ENCODE peak calls at places on chromosomes 3 and 15, in ten cellular contexts. Q is breast epithelium, M is heart left ventricle, P is MM.1S, O is stomach, L is pancreas, A is thoracic aorta, S is transverse colon, I is hepatocyte, G is heart right ventricle. C is an unnamed sample.

GRCh38 chr3:119352235-119352634 is 58.1 kb downstream of the ARHGAP31 start:
- DNase-seq in Q (no peak), M (no peak), P (peak; percentile 60), O (no peak), L (no peak), A (no peak), S (no peak), I (no peak), G (no peak), C (no peak)

GRCh38 chr3:125194061-125194848 is 18.3 kb downstream of the SLC12A8 start:
- DNase-seq in Q (no peak), M (no peak), P (no peak), O (no peak), L (no peak), A (no peak), S (no peak), I (no peak), G (no peak), C (no peak)

GRCh38 chr3:16427309-16427965 is 86.1 kb downstream of the RFTN1 start:
- DNase-seq in Q (no peak), M (no peak), P (no peak), O (no peak), L (no peak), A (no peak), S (peak; percentile 14), I (peak; percentile 50), G (no peak), C (peak; percentile 51)

GRCh38 chr3:50003766-50004278 is 63.9 kb downstream of the RBM6 start:
- DNase-seq in Q (no peak), M (no peak), P (no peak), O (no peak), L (no peak), A (no peak), S (no peak), I (no peak), G (no peak), C (no peak)

GRCh38 chr15:49179433-49180190 is 9.6 kb downstream of the GALK2 start:
- DNase-seq in Q (no peak), M (no peak), P (no peak), O (no peak), L (no peak), A (no peak), S (no peak), I (no peak), G (no peak), C (no peak)

GRCh38 chr3:108620250-108620649 is 30.7 kb downstream of the DZIP3 start:
- DNase-seq in Q (no peak), M (no peak), P (no peak), O (no peak), L (no peak), A (no peak), S (no peak), I (no peak), G (no peak), C (no peak)

GRCh38 chr3:89368846-89369245 is 261.4 kb downstream of the EPHA3 start:
- DNase-seq in Q (no peak), M (no peak), P (no peak), O (no peak), L (no peak), A (no peak), S (no peak), I (no peak), G (no peak), C (no peak)

GRCh38 chr3:45246236-45246635 is 20.1 kb upstream of the TMEM158 start:
- DNase-seq in Q (no peak), M (no peak), P (no peak), O (no peak), L (no peak), A (no peak), S (no peak), I (no peak), G (no peak), C (no peak)

GRCh38 chr3:72274511-72275295 is 489.8 kb upstream of the PROK2 start:
- DNase-seq in Q (no peak), M (peak; percentile 32), P (peak; percentile 48), O (peak; percentile 62), L (no peak), A (no peak), S (peak; percentile 74), I (peak; percentile 69), G (no peak), C (peak; percentile 57)

GRCh38 chr3:55633333-55633732 is 146.2 kb upstream of the WNT5A start:
- DNase-seq in Q (no peak), M (no peak), P (no peak), O (no peak), L (no peak), A (no peak), S (no peak), I (no peak), G (no peak), C (no peak)

GRCh38 chr15:68726246-68726645 is 94.4 kb downstream of the ANP32A start:
- DNase-seq in Q (no peak), M (no peak), P (no peak), O (no peak), L (no peak), A (no peak), S (no peak), I (no peak), G (no peak), C (no peak)

GRCh38 chr15:31459011-31459748 is 132.5 kb downstream of the KLF13 start:
- DNase-seq in Q (no peak), M (peak; percentile 1), P (peak; percentile 95), O (peak; percentile 26), L (no peak), A (no peak), S (peak; percentile 63), I (no peak), G (no peak), C (no peak)

DNA sequence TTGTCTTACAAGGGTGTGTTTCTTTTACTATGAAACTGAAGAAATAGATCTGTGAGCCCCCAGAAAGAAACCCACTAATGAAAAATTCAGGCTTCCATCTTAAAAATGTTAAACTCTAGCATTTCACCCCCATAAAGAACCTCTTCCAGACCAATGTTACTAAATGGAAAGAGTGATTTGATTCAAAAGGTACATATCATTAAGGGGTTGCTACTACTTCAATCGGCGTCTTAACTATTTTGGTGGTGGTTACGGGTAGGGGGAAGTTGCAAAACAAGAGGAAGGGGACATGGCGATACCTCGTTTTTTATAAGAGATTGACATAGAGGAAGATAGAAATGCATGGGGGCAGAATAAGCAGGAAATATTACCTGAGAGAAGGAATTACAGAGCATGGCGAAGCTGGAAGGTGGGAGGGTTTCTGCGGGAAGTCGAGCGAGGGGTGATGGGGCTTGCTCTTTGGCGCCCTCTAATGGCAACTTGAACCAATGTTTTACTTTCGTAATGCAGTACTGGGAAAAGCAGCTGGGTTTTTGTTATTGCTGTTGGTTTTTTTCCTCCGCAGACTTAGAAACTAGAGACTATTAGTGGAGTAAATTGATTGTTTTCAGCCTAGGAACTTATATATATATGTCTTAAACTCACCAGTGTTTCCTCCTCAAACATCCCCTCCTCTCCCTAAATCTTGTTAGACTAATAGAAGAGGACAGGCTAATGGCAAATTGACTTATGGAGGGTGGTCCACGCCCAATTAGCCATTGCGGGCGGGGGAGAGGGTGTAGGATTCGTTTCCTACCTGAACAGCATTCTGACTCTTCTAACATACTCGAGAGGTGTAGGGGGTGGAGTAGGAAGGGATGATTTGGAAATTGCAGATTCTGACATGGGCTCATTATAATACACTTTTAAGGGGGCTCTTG is 11.3 kb upstream of the SOX2 start:
- DNase-seq in Q (no peak), M (peak; percentile 50), P (peak; percentile 90), O (peak; percentile 77), L (peak; percentile 64), A (no peak), S (peak; percentile 64), I (peak; percentile 89), G (peak; percentile 24), C (peak; percentile 72)
- TF ChIP-seq CTCF in Q (peak; percentile 79), M (peak; percentile 61), P (peak; percentile 97), O (no peak), L (peak; percentile 73), A (peak; percentile 62), S (peak; percentile 83), I (peak; percentile 82), G (peak; percentile 84), C (peak; percentile 25)

DNA sequence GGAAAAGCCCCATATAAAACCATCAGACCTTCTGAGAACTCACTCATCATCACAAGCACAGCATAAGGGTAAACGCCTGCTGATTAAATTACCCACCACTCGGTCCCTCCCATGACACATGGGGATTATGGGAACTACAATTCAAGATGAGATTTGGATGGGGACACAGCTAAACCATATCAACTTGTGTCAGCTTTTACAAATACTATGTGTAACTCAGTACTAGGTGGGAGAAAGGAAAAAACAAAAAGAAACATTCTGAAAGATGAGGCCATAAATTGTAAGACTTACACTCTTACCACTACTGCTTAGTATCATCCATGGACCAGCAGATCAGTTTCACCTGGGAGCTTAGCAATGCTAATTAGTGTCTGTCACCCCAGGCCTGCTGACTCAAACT is 373.9 kb upstream of the TGFBR2 start:
- DNase-seq in Q (no peak), M (no peak), P (no peak), O (no peak), L (no peak), A (no peak), S (no peak), I (no peak), G (no peak), C (no peak)
- H3K27ac ChIP-seq in Q (peak overlapping the region; percentile 52), M (peak overlapping the region; percentile 47), P (no peak overlapping the region), O (no peak overlapping the region), L (no peak overlapping the region), A (no peak overlapping the region), S (peak overlapping the region; percentile 25), I (no peak overlapping the region), G (peak overlapping the region; percentile 15), C (peak overlapping the region; percentile 45)

GRCh38 chr3:76997733-76998132 is 42.2 kb upstream of the ROBO2 start:
- DNase-seq in Q (no peak), M (no peak), P (no peak), O (no peak), L (no peak), A (no peak), S (no peak), I (no peak), G (no peak), C (no peak)
- H3K4me3 ChIP-seq in Q (no peak overlapping the region), M (no peak overlapping the region), P (no peak overlapping the region), O (no peak overlapping the region), L (no peak overlapping the region), A (no peak overlapping the region), S (no peak overlapping the region), I (no peak overlapping the region), G (no peak overlapping the region), C (no peak overlapping the region)

GRCh38 chr3:41200669-41201021 is 1.3 kb downstream of the CTNNB1 start:
- DNase-seq in Q (no peak), M (no peak), P (no peak), O (no peak), L (no peak), A (no peak), S (peak; percentile 23), I (peak; percentile 39), G (no peak), C (no peak)

GRCh38 chr3:41205591-41205990 is 6.3 kb downstream of the CTNNB1 start:
- DNase-seq in Q (no peak), M (no peak), P (no peak), O (no peak), L (no peak), A (no peak), S (no peak), I (no peak), G (no peak), C (no peak)

GRCh38 chr3:41204369-41204768 is 5.1 kb downstream of the CTNNB1 start:
- DNase-seq in Q (no peak), M (no peak), P (no peak), O (no peak), L (no peak), A (no peak), S (no peak), I (no peak), G (no peak), C (no peak)

GRCh38 chr3:41202075-41202833 is 2.9 kb downstream of the CTNNB1 start:
- DNase-seq in Q (no peak), M (no peak), P (no peak), O (no peak), L (no peak), A (no peak), S (no peak), I (no peak), G (no peak), C (no peak)

GRCh38 chr3:41202834-41203345 is 3.6 kb downstream of the CTNNB1 start:
- DNase-seq in Q (no peak), M (no peak), P (no peak), O (no peak), L (no peak), A (no peak), S (no peak), I (peak; percentile 53), G (no peak), C (no peak)
- TF ChIP-seq CTCF in Q (no peak), M (peak; percentile 44), P (peak; percentile 32), O (no peak), L (no peak), A (peak; percentile 36), S (peak; percentile 33), I (peak; percentile 64), G (peak; percentile 45), C (no peak)